ENCODE peak calls at places on chromosomes 4 and X, in four cellular contexts. P is neural crest cell; I is stimulated activated CD4-positive, alpha-beta T cell treated with anti-CD3 and anti-CD28 coated beads, Interleukin-2, amount 100 ng/mL, for 48 hours; X is aorta. M is an unnamed sample.

GRCh38 chrX:135304741-135305140 is 4.5 kb upstream of the ETDC start:
- DNase-seq in P (no peak), I (no peak), X (no peak), M (no peak)

GRCh38 chr4:579543-580175 is 3.6 kb upstream of the TMEM271 start:
- DNase-seq in P (no peak), I (no peak), X (no peak), M (no peak)

GRCh38 chr4:185201983-185202962 is 1.5 kb downstream of the CFAP97 start:
- DNase-seq in P (no peak), I (no peak), X (no peak), M (peak; percentile 77)

GRCh38 chr4:3460926-3461325 is 2.2 kb upstream of the DOK7 start:
- DNase-seq in P (no peak), I (no peak), X (no peak), M (no peak)

GRCh38 chr4:128974203-128974602 is 119.1 kb downstream of the SCLT1 start:
- DNase-seq in P (no peak), I (no peak), X (no peak), M (peak; percentile 14)

GRCh38 chrX:140274761-140275525 is 229.9 kb downstream of the SOX3 start:
- DNase-seq in P (no peak), I (no peak), X (no peak), M (peak; percentile 52)

GRCh38 chr4:149057594-149057993 is 615.4 kb upstream of the NR3C2 start:
- DNase-seq in P (no peak), I (no peak), X (no peak), M (no peak)

GRCh38 chr4:74104145-74104544 is 5.2 kb upstream of the CXCL2 start:
- DNase-seq in P (no peak), I (no peak), X (no peak), M (peak; percentile 83)

GRCh38 chr4:19521151-19521550 is 730.6 kb upstream of the SLIT2 start:
- DNase-seq in P (no peak), I (no peak), X (no peak), M (no peak)

GRCh38 chr4:124641715-124642380 is 70.7 kb downstream of the ANKRD50 start:
- DNase-seq in P (no peak), I (no peak), X (no peak), M (peak; percentile 82)

GRCh38 chr4:164446516-164446915 is 307.4 kb upstream of the SMIM31 start:
- DNase-seq in P (no peak), I (no peak), X (no peak), M (peak; percentile 1)

GRCh38 chr4:40675166-40675565 is 45.5 kb upstream of the RBM47 start:
- DNase-seq in P (no peak), I (no peak), X (no peak), M (no peak)

GRCh38 chr4:32472918-32473317 is 1752.7 kb downstream of the PCDH7 start:
- DNase-seq in P (no peak), I (no peak), X (no peak), M (no peak)

GRCh38 chrX:77431227-77431626 is 16.0 kb upstream of the FGF16 start:
- DNase-seq in P (no peak), I (no peak), X (no peak), M (peak; percentile 38)

GRCh38 chr4:131001371-131001770 is 1905.4 kb downstream of the C4orf33 start:
- DNase-seq in P (no peak), I (no peak), X (no peak), M (no peak)

GRCh38 chr4:101977096-101977495 is 186.6 kb downstream of the BANK1 start:
- DNase-seq in P (no peak), I (no peak), X (no peak), M (peak; percentile 98)

GRCh38 chr4:96315815-96316214 is 475.9 kb downstream of the PDHA2 start:
- DNase-seq in P (no peak), I (no peak), X (no peak), M (peak; percentile 24)

GRCh38 chr4:7909463-7909862 is 30.2 kb downstream of the AFAP1 start:
- DNase-seq in P (no peak), I (no peak), X (no peak), M (no peak)

GRCh38 chrX:86407371-86407770 is 259.1 kb downstream of the DACH2 start:
- DNase-seq in P (no peak), I (no peak), X (no peak), M (no peak)

GRCh38 chrX:56759736-56760409 is 30.8 kb downstream of the NBDY start:
- DNase-seq in P (no peak), I (no peak), X (peak; percentile 57), M (no peak)

GRCh38 chrX:130170752-130171445 is 863 bp upstream of the RAB33A start:
- DNase-seq in P (peak; percentile 57), I (peak; percentile 37), X (peak; percentile 80), M (no peak)

GRCh38 chr4:37685211-37685725 is 908 bp downstream of the RELL1 start:
- DNase-seq in P (no peak), I (no peak), X (no peak), M (peak; percentile 55)

GRCh38 chrX:18422325-18422724 is 3.1 kb upstream of the CDKL5 start:
- DNase-seq in P (no peak), I (no peak), X (no peak), M (peak; percentile 74)

GRCh38 chr4:18167831-18168230 is 146.3 kb upstream of the LCORL start:
- DNase-seq in P (no peak), I (no peak), X (no peak), M (no peak)

GRCh38 chr4:3365326-3365725 is 72.5 kb downstream of the RGS12 start:
- DNase-seq in P (no peak), I (no peak), X (no peak), M (no peak)

GRCh38 chr4:152936446-152937279 is 540 bp downstream of the FHDC1 start:
- DNase-seq in P (peak; percentile 30), I (peak; percentile 10), X (peak; percentile 82), M (no peak)

GRCh38 chr4:76305033-76305687 is 1.4 kb upstream of the STBD1 start:
- DNase-seq in P (no peak), I (no peak), X (no peak), M (no peak)

GRCh38 chr4:72076562-72076961 is 44.8 kb downstream of the NPFFR2 start:
- DNase-seq in P (no peak), I (no peak), X (no peak), M (peak; percentile 40)

GRCh38 chr4:110533940-110534339 is 58.0 kb downstream of the ENPEP start:
- DNase-seq in P (no peak), I (no peak), X (no peak), M (peak; percentile 98)

GRCh38 chr4:66930216-66930615 is 615.1 kb downstream of the CENPC start:
- DNase-seq in P (no peak), I (no peak), X (no peak), M (no peak)

GRCh38 chr4:123381996-123382395 is 14.6 kb upstream of the SPRY1 start:
- DNase-seq in P (no peak), I (no peak), X (no peak), M (no peak)

GRCh38 chrX:13257223-13258051 is 62.4 kb downstream of the ATXN3L start:
- DNase-seq in P (no peak), I (no peak), X (no peak), M (no peak)

GRCh38 chr4:58688603-58689002 is 1578.4 kb upstream of the IGFBP7 start:
- DNase-seq in P (no peak), I (no peak), X (no peak), M (no peak)

GRCh38 chr4:129231907-129232626 is 136.1 kb downstream of the C4orf33 start:
- DNase-seq in P (no peak), I (no peak), X (no peak), M (no peak)

GRCh38 chr4:74932832-74933561 is at the start of gene PARM1:
- DNase-seq in P (peak; percentile 85), I (peak; percentile 33), X (peak; percentile 98), M (peak; percentile 72)

GRCh38 chrX:150763303-150763797 is 70.2 kb downstream of the MTMR1 start:
- DNase-seq in P (no peak), I (no peak), X (no peak), M (no peak)

M was measured in fibroblast of pulmonary artery.